ENCODE peak calls at places on chromosomes 3 and 15, in four cellular contexts. One of them, this sample, is unnamed.
A peak's percentile ranks its signal among the peaks of the same experiment; 100 is the strongest.

GRCh38 chr3:116777181-116777840 is 67.7 kb downstream of the TUSC7 start:
- DNase-seq in CD8-positive, alpha-beta T cell: no peak
- DNase-seq in stimulated activated CD4-positive, alpha-beta T cell treated with anti-CD3 and anti-CD28 coated beads, Interleukin-1b, Interleukin-23, amount 100 ng/mL, for 4 hours: no peak
- DNase-seq in stimulated activated CD8-positive, alpha-beta memory T cell treated with anti-CD3 and anti-CD28 coated beads, Interleukin-15, amount 100 ng/mL, for 24 hours: no peak
- DNase-seq in this sample: no peak

GRCh38 chr15:69760890-69761568 is 308.4 kb downstream of the RPLP1 start:
- DNase-seq in CD8-positive, alpha-beta T cell: peak; percentile 82
- DNase-seq in stimulated activated CD4-positive, alpha-beta T cell treated with anti-CD3 and anti-CD28 coated beads, Interleukin-1b, Interleukin-23, amount 100 ng/mL, for 4 hours: peak; percentile 51
- DNase-seq in stimulated activated CD8-positive, alpha-beta memory T cell treated with anti-CD3 and anti-CD28 coated beads, Interleukin-15, amount 100 ng/mL, for 24 hours: no peak
- DNase-seq in this sample: peak; percentile 68

GRCh38 chr3:135752851-135753250 is 212.7 kb upstream of the PPP2R3A start:
- DNase-seq in stimulated activated CD4-positive, alpha-beta T cell treated with anti-CD3 and anti-CD28 coated beads, Interleukin-1b, Interleukin-23, amount 100 ng/mL, for 4 hours: no peak
- DNase-seq in stimulated activated CD8-positive, alpha-beta memory T cell treated with anti-CD3 and anti-CD28 coated beads, Interleukin-15, amount 100 ng/mL, for 24 hours: no peak
- DNase-seq in CD8-positive, alpha-beta T cell: no peak
- DNase-seq in this sample: no peak

GRCh38 chr3:44865272-44866005 is 3.7 kb downstream of the TMEM42 start:
- DNase-seq in stimulated activated CD8-positive, alpha-beta memory T cell treated with anti-CD3 and anti-CD28 coated beads, Interleukin-15, amount 100 ng/mL, for 24 hours: no peak
- DNase-seq in stimulated activated CD4-positive, alpha-beta T cell treated with anti-CD3 and anti-CD28 coated beads, Interleukin-1b, Interleukin-23, amount 100 ng/mL, for 4 hours: no peak
- DNase-seq in CD8-positive, alpha-beta T cell: no peak
- DNase-seq in this sample: no peak

GRCh38 chr3:38627956-38628355 is 21.5 kb downstream of the SCN5A start:
- DNase-seq in stimulated activated CD8-positive, alpha-beta memory T cell treated with anti-CD3 and anti-CD28 coated beads, Interleukin-15, amount 100 ng/mL, for 24 hours: no peak
- DNase-seq in stimulated activated CD4-positive, alpha-beta T cell treated with anti-CD3 and anti-CD28 coated beads, Interleukin-1b, Interleukin-23, amount 100 ng/mL, for 4 hours: no peak
- DNase-seq in CD8-positive, alpha-beta T cell: no peak
- DNase-seq in this sample: no peak

GRCh38 chr3:106619-107018 is 89.9 kb upstream of the CHL1 start:
- DNase-seq in stimulated activated CD8-positive, alpha-beta memory T cell treated with anti-CD3 and anti-CD28 coated beads, Interleukin-15, amount 100 ng/mL, for 24 hours: no peak
- DNase-seq in stimulated activated CD4-positive, alpha-beta T cell treated with anti-CD3 and anti-CD28 coated beads, Interleukin-1b, Interleukin-23, amount 100 ng/mL, for 4 hours: no peak
- DNase-seq in CD8-positive, alpha-beta T cell: no peak
- DNase-seq in this sample: no peak

GRCh38 chr3:153442799-153443487 is 280.9 kb downstream of the RAP2B start:
- DNase-seq in stimulated activated CD8-positive, alpha-beta memory T cell treated with anti-CD3 and anti-CD28 coated beads, Interleukin-15, amount 100 ng/mL, for 24 hours: no peak
- DNase-seq in CD8-positive, alpha-beta T cell: no peak
- DNase-seq in stimulated activated CD4-positive, alpha-beta T cell treated with anti-CD3 and anti-CD28 coated beads, Interleukin-1b, Interleukin-23, amount 100 ng/mL, for 4 hours: no peak
- DNase-seq in this sample: no peak

GRCh38 chr3:126194713-126195305 is 14.4 kb upstream of the ALDH1L1 start:
- DNase-seq in stimulated activated CD4-positive, alpha-beta T cell treated with anti-CD3 and anti-CD28 coated beads, Interleukin-1b, Interleukin-23, amount 100 ng/mL, for 4 hours: no peak
- DNase-seq in CD8-positive, alpha-beta T cell: no peak
- DNase-seq in stimulated activated CD8-positive, alpha-beta memory T cell treated with anti-CD3 and anti-CD28 coated beads, Interleukin-15, amount 100 ng/mL, for 24 hours: no peak
- DNase-seq in this sample: no peak

GRCh38 chr3:20190991-20191390 is 5.0 kb upstream of the SGO1 start:
- DNase-seq in CD8-positive, alpha-beta T cell: no peak
- DNase-seq in stimulated activated CD8-positive, alpha-beta memory T cell treated with anti-CD3 and anti-CD28 coated beads, Interleukin-15, amount 100 ng/mL, for 24 hours: no peak
- DNase-seq in stimulated activated CD4-positive, alpha-beta T cell treated with anti-CD3 and anti-CD28 coated beads, Interleukin-1b, Interleukin-23, amount 100 ng/mL, for 4 hours: no peak
- DNase-seq in this sample: no peak

GRCh38 chr3:134463676-134464611 is 21.8 kb downstream of the ANAPC13 start:
- DNase-seq in CD8-positive, alpha-beta T cell: no peak
- DNase-seq in stimulated activated CD8-positive, alpha-beta memory T cell treated with anti-CD3 and anti-CD28 coated beads, Interleukin-15, amount 100 ng/mL, for 24 hours: no peak
- DNase-seq in stimulated activated CD4-positive, alpha-beta T cell treated with anti-CD3 and anti-CD28 coated beads, Interleukin-1b, Interleukin-23, amount 100 ng/mL, for 4 hours: no peak
- DNase-seq in this sample: no peak

GRCh38 chr15:69313437-69314000 is 14.8 kb downstream of the PAQR5 start:
- DNase-seq in stimulated activated CD4-positive, alpha-beta T cell treated with anti-CD3 and anti-CD28 coated beads, Interleukin-1b, Interleukin-23, amount 100 ng/mL, for 4 hours: no peak
- DNase-seq in CD8-positive, alpha-beta T cell: no peak
- DNase-seq in stimulated activated CD8-positive, alpha-beta memory T cell treated with anti-CD3 and anti-CD28 coated beads, Interleukin-15, amount 100 ng/mL, for 24 hours: no peak
- DNase-seq in this sample: no peak

GRCh38 chr15:82595203-82595602 is 52.0 kb downstream of the CPEB1 start:
- DNase-seq in stimulated activated CD8-positive, alpha-beta memory T cell treated with anti-CD3 and anti-CD28 coated beads, Interleukin-15, amount 100 ng/mL, for 24 hours: no peak
- DNase-seq in CD8-positive, alpha-beta T cell: no peak
- DNase-seq in stimulated activated CD4-positive, alpha-beta T cell treated with anti-CD3 and anti-CD28 coated beads, Interleukin-1b, Interleukin-23, amount 100 ng/mL, for 4 hours: no peak
- DNase-seq in this sample: no peak

GRCh38 chr3:188559069-188559410 is 405.1 kb downstream of the LPP start:
- DNase-seq in stimulated activated CD4-positive, alpha-beta T cell treated with anti-CD3 and anti-CD28 coated beads, Interleukin-1b, Interleukin-23, amount 100 ng/mL, for 4 hours: no peak
- DNase-seq in CD8-positive, alpha-beta T cell: no peak
- DNase-seq in stimulated activated CD8-positive, alpha-beta memory T cell treated with anti-CD3 and anti-CD28 coated beads, Interleukin-15, amount 100 ng/mL, for 24 hours: no peak
- DNase-seq in this sample: no peak

GRCh38 chr15:47974724-47975123 is 146.1 kb upstream of the SLC24A5 start:
- DNase-seq in CD8-positive, alpha-beta T cell: no peak
- DNase-seq in stimulated activated CD8-positive, alpha-beta memory T cell treated with anti-CD3 and anti-CD28 coated beads, Interleukin-15, amount 100 ng/mL, for 24 hours: no peak
- DNase-seq in stimulated activated CD4-positive, alpha-beta T cell treated with anti-CD3 and anti-CD28 coated beads, Interleukin-1b, Interleukin-23, amount 100 ng/mL, for 4 hours: no peak
- DNase-seq in this sample: no peak

GRCh38 chr15:100775581-100776185 is 103.9 kb upstream of the ALDH1A3 start:
- DNase-seq in stimulated activated CD4-positive, alpha-beta T cell treated with anti-CD3 and anti-CD28 coated beads, Interleukin-1b, Interleukin-23, amount 100 ng/mL, for 4 hours: no peak
- DNase-seq in stimulated activated CD8-positive, alpha-beta memory T cell treated with anti-CD3 and anti-CD28 coated beads, Interleukin-15, amount 100 ng/mL, for 24 hours: no peak
- DNase-seq in CD8-positive, alpha-beta T cell: no peak
- DNase-seq in this sample: no peak

GRCh38 chr15:58285921-58286278 is 145.9 kb upstream of the LIPC start:
- DNase-seq in CD8-positive, alpha-beta T cell: no peak
- DNase-seq in stimulated activated CD4-positive, alpha-beta T cell treated with anti-CD3 and anti-CD28 coated beads, Interleukin-1b, Interleukin-23, amount 100 ng/mL, for 4 hours: no peak
- DNase-seq in stimulated activated CD8-positive, alpha-beta memory T cell treated with anti-CD3 and anti-CD28 coated beads, Interleukin-15, amount 100 ng/mL, for 24 hours: no peak
- DNase-seq in this sample: no peak

GRCh38 chr3:42700366-42701288 is 2.0 kb downstream of the HHATL start:
- DNase-seq in stimulated activated CD8-positive, alpha-beta memory T cell treated with anti-CD3 and anti-CD28 coated beads, Interleukin-15, amount 100 ng/mL, for 24 hours: no peak
- DNase-seq in stimulated activated CD4-positive, alpha-beta T cell treated with anti-CD3 and anti-CD28 coated beads, Interleukin-1b, Interleukin-23, amount 100 ng/mL, for 4 hours: no peak
- DNase-seq in CD8-positive, alpha-beta T cell: no peak
- DNase-seq in this sample: no peak

GRCh38 chr3:195542261-195542660 is 864 bp downstream of the PPP1R2 start:
- DNase-seq in CD8-positive, alpha-beta T cell: no peak
- DNase-seq in stimulated activated CD8-positive, alpha-beta memory T cell treated with anti-CD3 and anti-CD28 coated beads, Interleukin-15, amount 100 ng/mL, for 24 hours: no peak
- DNase-seq in stimulated activated CD4-positive, alpha-beta T cell treated with anti-CD3 and anti-CD28 coated beads, Interleukin-1b, Interleukin-23, amount 100 ng/mL, for 4 hours: no peak
- DNase-seq in this sample: no peak

GRCh38 chr3:168877899-168878298 is 782.2 kb upstream of the GOLIM4 start:
- DNase-seq in stimulated activated CD4-positive, alpha-beta T cell treated with anti-CD3 and anti-CD28 coated beads, Interleukin-1b, Interleukin-23, amount 100 ng/mL, for 4 hours: no peak
- DNase-seq in CD8-positive, alpha-beta T cell: no peak
- DNase-seq in stimulated activated CD8-positive, alpha-beta memory T cell treated with anti-CD3 and anti-CD28 coated beads, Interleukin-15, amount 100 ng/mL, for 24 hours: no peak
- DNase-seq in this sample: no peak

GRCh38 chr3:114758828-114759709 is 388.0 kb downstream of the ZBTB20 start:
- DNase-seq in CD8-positive, alpha-beta T cell: no peak
- DNase-seq in stimulated activated CD4-positive, alpha-beta T cell treated with anti-CD3 and anti-CD28 coated beads, Interleukin-1b, Interleukin-23, amount 100 ng/mL, for 4 hours: no peak
- DNase-seq in stimulated activated CD8-positive, alpha-beta memory T cell treated with anti-CD3 and anti-CD28 coated beads, Interleukin-15, amount 100 ng/mL, for 24 hours: no peak
- DNase-seq in this sample: no peak

GRCh38 chr15:37900286-37901221 is 33.9 kb upstream of the TMCO5A start:
- DNase-seq in CD8-positive, alpha-beta T cell: no peak
- DNase-seq in stimulated activated CD4-positive, alpha-beta T cell treated with anti-CD3 and anti-CD28 coated beads, Interleukin-1b, Interleukin-23, amount 100 ng/mL, for 4 hours: no peak
- DNase-seq in stimulated activated CD8-positive, alpha-beta memory T cell treated with anti-CD3 and anti-CD28 coated beads, Interleukin-15, amount 100 ng/mL, for 24 hours: no peak
- DNase-seq in this sample: no peak

GRCh38 chr3:122892118-122892517 is 97.2 kb downstream of the SLC49A4 start:
- DNase-seq in stimulated activated CD4-positive, alpha-beta T cell treated with anti-CD3 and anti-CD28 coated beads, Interleukin-1b, Interleukin-23, amount 100 ng/mL, for 4 hours: no peak
- DNase-seq in stimulated activated CD8-positive, alpha-beta memory T cell treated with anti-CD3 and anti-CD28 coated beads, Interleukin-15, amount 100 ng/mL, for 24 hours: no peak
- DNase-seq in CD8-positive, alpha-beta T cell: no peak
- DNase-seq in this sample: no peak

GRCh38 chr15:73838795-73839565 is 34.4 kb upstream of the TBC1D21 start:
- DNase-seq in stimulated activated CD8-positive, alpha-beta memory T cell treated with anti-CD3 and anti-CD28 coated beads, Interleukin-15, amount 100 ng/mL, for 24 hours: no peak
- DNase-seq in stimulated activated CD4-positive, alpha-beta T cell treated with anti-CD3 and anti-CD28 coated beads, Interleukin-1b, Interleukin-23, amount 100 ng/mL, for 4 hours: no peak
- DNase-seq in CD8-positive, alpha-beta T cell: no peak
- DNase-seq in this sample: no peak

GRCh38 chr3:53970656-53971055 is 79.0 kb upstream of the SELENOK start:
- DNase-seq in stimulated activated CD4-positive, alpha-beta T cell treated with anti-CD3 and anti-CD28 coated beads, Interleukin-1b, Interleukin-23, amount 100 ng/mL, for 4 hours: no peak
- DNase-seq in CD8-positive, alpha-beta T cell: no peak
- DNase-seq in stimulated activated CD8-positive, alpha-beta memory T cell treated with anti-CD3 and anti-CD28 coated beads, Interleukin-15, amount 100 ng/mL, for 24 hours: no peak
- DNase-seq in this sample: no peak

GRCh38 chr15:88403461-88403860 is 63.7 kb downstream of the MRPL46 start:
- DNase-seq in CD8-positive, alpha-beta T cell: no peak
- DNase-seq in stimulated activated CD4-positive, alpha-beta T cell treated with anti-CD3 and anti-CD28 coated beads, Interleukin-1b, Interleukin-23, amount 100 ng/mL, for 4 hours: no peak
- DNase-seq in stimulated activated CD8-positive, alpha-beta memory T cell treated with anti-CD3 and anti-CD28 coated beads, Interleukin-15, amount 100 ng/mL, for 24 hours: no peak
- DNase-seq in this sample: no peak

GRCh38 chr15:37122703-37123102 is 22.4 kb upstream of the MEIS2 start:
- DNase-seq in CD8-positive, alpha-beta T cell: no peak
- DNase-seq in stimulated activated CD4-positive, alpha-beta T cell treated with anti-CD3 and anti-CD28 coated beads, Interleukin-1b, Interleukin-23, amount 100 ng/mL, for 4 hours: no peak
- DNase-seq in stimulated activated CD8-positive, alpha-beta memory T cell treated with anti-CD3 and anti-CD28 coated beads, Interleukin-15, amount 100 ng/mL, for 24 hours: no peak
- DNase-seq in this sample: no peak

GRCh38 chr15:34725565-34725964 is 29.2 kb downstream of the GJD2 start:
- DNase-seq in stimulated activated CD4-positive, alpha-beta T cell treated with anti-CD3 and anti-CD28 coated beads, Interleukin-1b, Interleukin-23, amount 100 ng/mL, for 4 hours: no peak
- DNase-seq in stimulated activated CD8-positive, alpha-beta memory T cell treated with anti-CD3 and anti-CD28 coated beads, Interleukin-15, amount 100 ng/mL, for 24 hours: no peak
- DNase-seq in CD8-positive, alpha-beta T cell: no peak
- DNase-seq in this sample: no peak

GRCh38 chr15:73922186-73923151 is 3.8 kb upstream of the LOXL1 start:
- DNase-seq in stimulated activated CD4-positive, alpha-beta T cell treated with anti-CD3 and anti-CD28 coated beads, Interleukin-1b, Interleukin-23, amount 100 ng/mL, for 4 hours: no peak
- DNase-seq in stimulated activated CD8-positive, alpha-beta memory T cell treated with anti-CD3 and anti-CD28 coated beads, Interleukin-15, amount 100 ng/mL, for 24 hours: no peak
- DNase-seq in CD8-positive, alpha-beta T cell: no peak
- DNase-seq in this sample: no peak

GRCh38 chr3:42582474-42583070 is 805 bp upstream of the SEC22C start:
- DNase-seq in stimulated activated CD4-positive, alpha-beta T cell treated with anti-CD3 and anti-CD28 coated beads, Interleukin-1b, Interleukin-23, amount 100 ng/mL, for 4 hours: no peak
- DNase-seq in stimulated activated CD8-positive, alpha-beta memory T cell treated with anti-CD3 and anti-CD28 coated beads, Interleukin-15, amount 100 ng/mL, for 24 hours: no peak
- DNase-seq in CD8-positive, alpha-beta T cell: no peak
- DNase-seq in this sample: no peak

GRCh38 chr3:188853896-188854295 is 317.9 kb upstream of the TPRG1 start:
- DNase-seq in CD8-positive, alpha-beta T cell: no peak
- DNase-seq in stimulated activated CD4-positive, alpha-beta T cell treated with anti-CD3 and anti-CD28 coated beads, Interleukin-1b, Interleukin-23, amount 100 ng/mL, for 4 hours: no peak
- DNase-seq in stimulated activated CD8-positive, alpha-beta memory T cell treated with anti-CD3 and anti-CD28 coated beads, Interleukin-15, amount 100 ng/mL, for 24 hours: no peak
- DNase-seq in this sample: no peak

GRCh38 chr3:34947849-34948248 is 691.5 kb upstream of the ARPP21 start:
- DNase-seq in stimulated activated CD8-positive, alpha-beta memory T cell treated with anti-CD3 and anti-CD28 coated beads, Interleukin-15, amount 100 ng/mL, for 24 hours: no peak
- DNase-seq in stimulated activated CD4-positive, alpha-beta T cell treated with anti-CD3 and anti-CD28 coated beads, Interleukin-1b, Interleukin-23, amount 100 ng/mL, for 4 hours: no peak
- DNase-seq in CD8-positive, alpha-beta T cell: no peak
- DNase-seq in this sample: no peak

GRCh38 chr15:59232476-59232875 is 25.8 kb downstream of the LDHAL6B start:
- DNase-seq in stimulated activated CD8-positive, alpha-beta memory T cell treated with anti-CD3 and anti-CD28 coated beads, Interleukin-15, amount 100 ng/mL, for 24 hours: no peak
- DNase-seq in CD8-positive, alpha-beta T cell: no peak
- DNase-seq in stimulated activated CD4-positive, alpha-beta T cell treated with anti-CD3 and anti-CD28 coated beads, Interleukin-1b, Interleukin-23, amount 100 ng/mL, for 4 hours: no peak
- DNase-seq in this sample: no peak

GRCh38 chr3:142088522-142088921 is 60.8 kb downstream of the TFDP2 start:
- DNase-seq in CD8-positive, alpha-beta T cell: no peak
- DNase-seq in stimulated activated CD8-positive, alpha-beta memory T cell treated with anti-CD3 and anti-CD28 coated beads, Interleukin-15, amount 100 ng/mL, for 24 hours: no peak
- DNase-seq in stimulated activated CD4-positive, alpha-beta T cell treated with anti-CD3 and anti-CD28 coated beads, Interleukin-1b, Interleukin-23, amount 100 ng/mL, for 4 hours: no peak
- DNase-seq in this sample: no peak

GRCh38 chr15:36905908-36906307 is 194.4 kb downstream of the MEIS2 start:
- DNase-seq in stimulated activated CD8-positive, alpha-beta memory T cell treated with anti-CD3 and anti-CD28 coated beads, Interleukin-15, amount 100 ng/mL, for 24 hours: no peak
- DNase-seq in stimulated activated CD4-positive, alpha-beta T cell treated with anti-CD3 and anti-CD28 coated beads, Interleukin-1b, Interleukin-23, amount 100 ng/mL, for 4 hours: no peak
- DNase-seq in CD8-positive, alpha-beta T cell: no peak
- DNase-seq in this sample: no peak

GRCh38 chr3:86051058-86051457 is 939.9 kb downstream of the VGLL3 start:
- DNase-seq in stimulated activated CD4-positive, alpha-beta T cell treated with anti-CD3 and anti-CD28 coated beads, Interleukin-1b, Interleukin-23, amount 100 ng/mL, for 4 hours: no peak
- DNase-seq in stimulated activated CD8-positive, alpha-beta memory T cell treated with anti-CD3 and anti-CD28 coated beads, Interleukin-15, amount 100 ng/mL, for 24 hours: no peak
- DNase-seq in CD8-positive, alpha-beta T cell: no peak
- DNase-seq in this sample: no peak

GRCh38 chr3:149783576-149783975 is 8.8 kb downstream of the ANKUB1 start:
- DNase-seq in stimulated activated CD8-positive, alpha-beta memory T cell treated with anti-CD3 and anti-CD28 coated beads, Interleukin-15, amount 100 ng/mL, for 24 hours: no peak
- DNase-seq in stimulated activated CD4-positive, alpha-beta T cell treated with anti-CD3 and anti-CD28 coated beads, Interleukin-1b, Interleukin-23, amount 100 ng/mL, for 4 hours: no peak
- DNase-seq in CD8-positive, alpha-beta T cell: no peak
- DNase-seq in this sample: no peak

GRCh38 chr3:83523470-83524073 is 1435.2 kb upstream of the CADM2 start:
- DNase-seq in CD8-positive, alpha-beta T cell: no peak
- DNase-seq in stimulated activated CD4-positive, alpha-beta T cell treated with anti-CD3 and anti-CD28 coated beads, Interleukin-1b, Interleukin-23, amount 100 ng/mL, for 4 hours: no peak
- DNase-seq in stimulated activated CD8-positive, alpha-beta memory T cell treated with anti-CD3 and anti-CD28 coated beads, Interleukin-15, amount 100 ng/mL, for 24 hours: no peak
- DNase-seq in this sample: no peak

GRCh38 chr3:171776411-171776810 is 33.9 kb downstream of the PLD1 start:
- DNase-seq in stimulated activated CD8-positive, alpha-beta memory T cell treated with anti-CD3 and anti-CD28 coated beads, Interleukin-15, amount 100 ng/mL, for 24 hours: no peak
- DNase-seq in stimulated activated CD4-positive, alpha-beta T cell treated with anti-CD3 and anti-CD28 coated beads, Interleukin-1b, Interleukin-23, amount 100 ng/mL, for 4 hours: no peak
- DNase-seq in CD8-positive, alpha-beta T cell: no peak
- DNase-seq in this sample: no peak

This sample was measured in effector CD4-positive, alpha-beta T cell.